ENCODE peak calls at places on chromosomes 3 and 15, in ten cellular contexts. One of them, this sample, is unnamed.

GRCh38 chr15:43251863-43252241 is 14.9 kb downstream of the TGM5 start:
- DNase-seq in H9: no peak
- DNase-seq in dermis microvascular lymphatic vessel endothelial cell: no peak
- DNase-seq in activated gamma-delta T cell treated with Interleukin-2 at 50 U/mL for 16 hours: no peak
- DNase-seq in activated T-cell treated with anti-CD3 and anti-CD28 coated beads for 4 hours: no peak
- DNase-seq in HEK293T: no peak
- DNase-seq in dorsolateral prefrontal cortex: no peak
- DNase-seq in stimulated activated CD8-positive, alpha-beta memory T cell treated with anti-CD3 and anti-CD28 coated beads, Interleukin-4, amount 100 ng/mL, for 48 hours: peak
- DNase-seq in dermis blood vessel endothelial cell: no peak
- DNase-seq in activated effector memory CD4-positive, alpha-beta T cell treated with anti-CD3 and anti-CD28 coated beads, Interleukin-2, amount 50 U/mL, for 16 hours: no peak
- DNase-seq in this sample: no peak

GRCh38 chr3:146020969-146021368 is 140.0 kb downstream of the PLOD2 start:
- DNase-seq in activated T-cell treated with anti-CD3 and anti-CD28 coated beads for 4 hours: no peak
- DNase-seq in H9: no peak
- DNase-seq in dorsolateral prefrontal cortex: no peak
- DNase-seq in stimulated activated CD8-positive, alpha-beta memory T cell treated with anti-CD3 and anti-CD28 coated beads, Interleukin-4, amount 100 ng/mL, for 48 hours: no peak
- DNase-seq in HEK293T: no peak
- DNase-seq in activated gamma-delta T cell treated with Interleukin-2 at 50 U/mL for 16 hours: no peak
- DNase-seq in dermis blood vessel endothelial cell: no peak
- DNase-seq in activated effector memory CD4-positive, alpha-beta T cell treated with anti-CD3 and anti-CD28 coated beads, Interleukin-2, amount 50 U/mL, for 16 hours: no peak
- DNase-seq in dermis microvascular lymphatic vessel endothelial cell: no peak
- DNase-seq in this sample: peak

GRCh38 chr15:96354731-96355560 is 24.4 kb downstream of the NR2F2 start:
- DNase-seq in activated T-cell treated with anti-CD3 and anti-CD28 coated beads for 4 hours: no peak
- DNase-seq in H9: no peak
- DNase-seq in dermis blood vessel endothelial cell: peak
- DNase-seq in activated effector memory CD4-positive, alpha-beta T cell treated with anti-CD3 and anti-CD28 coated beads, Interleukin-2, amount 50 U/mL, for 16 hours: no peak
- DNase-seq in activated gamma-delta T cell treated with Interleukin-2 at 50 U/mL for 16 hours: no peak
- DNase-seq in dermis microvascular lymphatic vessel endothelial cell: no peak
- DNase-seq in dorsolateral prefrontal cortex: no peak
- DNase-seq in stimulated activated CD8-positive, alpha-beta memory T cell treated with anti-CD3 and anti-CD28 coated beads, Interleukin-4, amount 100 ng/mL, for 48 hours: no peak
- DNase-seq in HEK293T: no peak
- DNase-seq in this sample: peak

GRCh38 chr3:59426851-59427565 is 377.2 kb upstream of the CFAP20DC start:
- DNase-seq in activated gamma-delta T cell treated with Interleukin-2 at 50 U/mL for 16 hours: no peak
- DNase-seq in H9: no peak
- DNase-seq in stimulated activated CD8-positive, alpha-beta memory T cell treated with anti-CD3 and anti-CD28 coated beads, Interleukin-4, amount 100 ng/mL, for 48 hours: peak
- DNase-seq in HEK293T: no peak
- DNase-seq in activated T-cell treated with anti-CD3 and anti-CD28 coated beads for 4 hours: no peak
- DNase-seq in activated effector memory CD4-positive, alpha-beta T cell treated with anti-CD3 and anti-CD28 coated beads, Interleukin-2, amount 50 U/mL, for 16 hours: no peak
- DNase-seq in dermis blood vessel endothelial cell: no peak
- DNase-seq in dorsolateral prefrontal cortex: no peak
- DNase-seq in dermis microvascular lymphatic vessel endothelial cell: no peak
- DNase-seq in this sample: no peak

GRCh38 chr3:136351351-136351750 is 101.2 kb downstream of the PCCB start:
- DNase-seq in HEK293T: no peak
- DNase-seq in activated effector memory CD4-positive, alpha-beta T cell treated with anti-CD3 and anti-CD28 coated beads, Interleukin-2, amount 50 U/mL, for 16 hours: no peak
- DNase-seq in activated gamma-delta T cell treated with Interleukin-2 at 50 U/mL for 16 hours: no peak
- DNase-seq in dermis microvascular lymphatic vessel endothelial cell: no peak
- DNase-seq in H9: no peak
- DNase-seq in stimulated activated CD8-positive, alpha-beta memory T cell treated with anti-CD3 and anti-CD28 coated beads, Interleukin-4, amount 100 ng/mL, for 48 hours: no peak
- DNase-seq in dermis blood vessel endothelial cell: no peak
- DNase-seq in activated T-cell treated with anti-CD3 and anti-CD28 coated beads for 4 hours: no peak
- DNase-seq in dorsolateral prefrontal cortex: no peak
- DNase-seq in this sample: no peak

GRCh38 chr3:87260270-87260669 is 16.1 kb downstream of the POU1F1 start:
- DNase-seq in activated gamma-delta T cell treated with Interleukin-2 at 50 U/mL for 16 hours: peak
- DNase-seq in H9: no peak
- DNase-seq in HEK293T: peak
- DNase-seq in activated effector memory CD4-positive, alpha-beta T cell treated with anti-CD3 and anti-CD28 coated beads, Interleukin-2, amount 50 U/mL, for 16 hours: no peak
- DNase-seq in dorsolateral prefrontal cortex: no peak
- DNase-seq in dermis blood vessel endothelial cell: peak
- DNase-seq in activated T-cell treated with anti-CD3 and anti-CD28 coated beads for 4 hours: peak
- DNase-seq in stimulated activated CD8-positive, alpha-beta memory T cell treated with anti-CD3 and anti-CD28 coated beads, Interleukin-4, amount 100 ng/mL, for 48 hours: peak
- DNase-seq in dermis microvascular lymphatic vessel endothelial cell: peak
- DNase-seq in this sample: peak

GRCh38 chr15:33846862-33847261 is 121.4 kb upstream of the CHRM5 start:
- DNase-seq in H9: no peak
- DNase-seq in dermis blood vessel endothelial cell: no peak
- DNase-seq in dorsolateral prefrontal cortex: no peak
- DNase-seq in activated gamma-delta T cell treated with Interleukin-2 at 50 U/mL for 16 hours: no peak
- DNase-seq in HEK293T: no peak
- DNase-seq in activated T-cell treated with anti-CD3 and anti-CD28 coated beads for 4 hours: no peak
- DNase-seq in dermis microvascular lymphatic vessel endothelial cell: no peak
- DNase-seq in activated effector memory CD4-positive, alpha-beta T cell treated with anti-CD3 and anti-CD28 coated beads, Interleukin-2, amount 50 U/mL, for 16 hours: no peak
- DNase-seq in stimulated activated CD8-positive, alpha-beta memory T cell treated with anti-CD3 and anti-CD28 coated beads, Interleukin-4, amount 100 ng/mL, for 48 hours: no peak
- DNase-seq in this sample: no peak

GRCh38 chr3:138727371-138727770 is 107.4 kb downstream of the PIK3CB start:
- DNase-seq in activated effector memory CD4-positive, alpha-beta T cell treated with anti-CD3 and anti-CD28 coated beads, Interleukin-2, amount 50 U/mL, for 16 hours: no peak
- DNase-seq in H9: no peak
- DNase-seq in stimulated activated CD8-positive, alpha-beta memory T cell treated with anti-CD3 and anti-CD28 coated beads, Interleukin-4, amount 100 ng/mL, for 48 hours: no peak
- DNase-seq in dermis microvascular lymphatic vessel endothelial cell: no peak
- DNase-seq in activated gamma-delta T cell treated with Interleukin-2 at 50 U/mL for 16 hours: no peak
- DNase-seq in activated T-cell treated with anti-CD3 and anti-CD28 coated beads for 4 hours: no peak
- DNase-seq in HEK293T: no peak
- DNase-seq in dorsolateral prefrontal cortex: no peak
- DNase-seq in dermis blood vessel endothelial cell: no peak
- DNase-seq in this sample: no peak

GRCh38 chr3:128348805-128349531 is 117.7 kb downstream of the DNAJB8 start:
- DNase-seq in dermis blood vessel endothelial cell: peak
- DNase-seq in dorsolateral prefrontal cortex: peak
- DNase-seq in activated gamma-delta T cell treated with Interleukin-2 at 50 U/mL for 16 hours: no peak
- DNase-seq in dermis microvascular lymphatic vessel endothelial cell: no peak
- DNase-seq in H9: peak
- DNase-seq in HEK293T: no peak
- DNase-seq in stimulated activated CD8-positive, alpha-beta memory T cell treated with anti-CD3 and anti-CD28 coated beads, Interleukin-4, amount 100 ng/mL, for 48 hours: no peak
- DNase-seq in activated effector memory CD4-positive, alpha-beta T cell treated with anti-CD3 and anti-CD28 coated beads, Interleukin-2, amount 50 U/mL, for 16 hours: no peak
- DNase-seq in activated T-cell treated with anti-CD3 and anti-CD28 coated beads for 4 hours: no peak
- DNase-seq in this sample: peak

GRCh38 chr3:187770224-187770623 is 25.0 kb upstream of the BCL6 start:
- DNase-seq in dorsolateral prefrontal cortex: no peak
- DNase-seq in HEK293T: no peak
- DNase-seq in dermis microvascular lymphatic vessel endothelial cell: no peak
- DNase-seq in H9: no peak
- DNase-seq in activated gamma-delta T cell treated with Interleukin-2 at 50 U/mL for 16 hours: no peak
- DNase-seq in activated effector memory CD4-positive, alpha-beta T cell treated with anti-CD3 and anti-CD28 coated beads, Interleukin-2, amount 50 U/mL, for 16 hours: peak
- DNase-seq in dermis blood vessel endothelial cell: no peak
- DNase-seq in activated T-cell treated with anti-CD3 and anti-CD28 coated beads for 4 hours: no peak
- DNase-seq in stimulated activated CD8-positive, alpha-beta memory T cell treated with anti-CD3 and anti-CD28 coated beads, Interleukin-4, amount 100 ng/mL, for 48 hours: no peak
- DNase-seq in this sample: no peak

GRCh38 chr3:32643816-32644215 is 41.2 kb upstream of the CNOT10 start:
- DNase-seq in H9: no peak
- DNase-seq in activated effector memory CD4-positive, alpha-beta T cell treated with anti-CD3 and anti-CD28 coated beads, Interleukin-2, amount 50 U/mL, for 16 hours: no peak
- DNase-seq in activated T-cell treated with anti-CD3 and anti-CD28 coated beads for 4 hours: no peak
- DNase-seq in activated gamma-delta T cell treated with Interleukin-2 at 50 U/mL for 16 hours: no peak
- DNase-seq in HEK293T: no peak
- DNase-seq in dermis blood vessel endothelial cell: no peak
- DNase-seq in stimulated activated CD8-positive, alpha-beta memory T cell treated with anti-CD3 and anti-CD28 coated beads, Interleukin-4, amount 100 ng/mL, for 48 hours: no peak
- DNase-seq in dermis microvascular lymphatic vessel endothelial cell: no peak
- DNase-seq in dorsolateral prefrontal cortex: no peak
- DNase-seq in this sample: no peak

This sample was measured in H7.